ENCODE peak calls at places on chromosomes 2 and 18, in five cellular contexts. E, A, X, B and T are unnamed samples.

GRCh38 chr2:84495539-84496146 is 20.7 kb upstream of the DNAH6 start:
- DNase-seq in A (peak; percentile 54), B (peak; percentile 61), X (no peak), E (peak; percentile 11), T (peak; percentile 71)

GRCh38 chr2:120809151-120809550 is 73.5 kb downstream of the GLI2 start:
- DNase-seq in E (no peak), X (no peak), A (no peak), B (no peak), T (no peak)

GRCh38 chr2:64214281-64215115 is 70.3 kb upstream of the PELI1 start:
- DNase-seq in E (no peak), B (no peak), A (peak; percentile 35), X (no peak), T (no peak)

GRCh38 chr18:71371951-71372605 is 1083.2 kb downstream of the SOCS6 start:
- DNase-seq in A (no peak), B (no peak), X (no peak), E (no peak), T (no peak)

GRCh38 chr2:29397039-29397438 is 281.8 kb downstream of the CLIP4 start:
- DNase-seq in A (no peak), X (no peak), B (no peak), E (no peak), T (no peak)

GRCh38 chr2:28602136-28602660 is 106.3 kb downstream of the PLB1 start:
- DNase-seq in B (no peak), X (no peak), E (no peak), A (no peak), T (no peak)

GRCh38 chr18:50859793-50860192 is 19.1 kb upstream of the ME2 start:
- DNase-seq in B (no peak), E (no peak), X (no peak), A (no peak), T (no peak)

GRCh38 chr2:231514225-231514950 is 15.9 kb downstream of the NMUR1 start:
- DNase-seq in X (peak; percentile 98), B (peak; percentile 94), A (peak; percentile 95), E (peak; percentile 95), T (peak; percentile 92)